ENCODE peak calls at places on chromosomes 6 and 20, in six cellular contexts. R, S, Q, D, H and K are unnamed samples.

GRCh38 chr6:35396991-35397390 is 54.6 kb downstream of the PPARD start:
- DNase-seq in R (peak), S (no peak), H (peak), Q (no peak), D (no peak), K (peak)

GRCh38 chr20:5784735-5785134 is 34.5 kb downstream of the SHLD1 start:
- DNase-seq in R (no peak), D (no peak), S (no peak), H (no peak), Q (no peak), K (no peak)

GRCh38 chr6:29552512-29553051 is 7.0 kb downstream of the UBD start:
- DNase-seq in R (no peak), Q (peak), S (no peak), H (peak), D (peak), K (peak)

GRCh38 chr20:38674178-38675133 is 49.8 kb upstream of the SLC32A1 start:
- DNase-seq in H (peak), D (peak), R (no peak), S (no peak), Q (no peak), K (no peak)

GRCh38 chr20:51995038-51995437 is 192.7 kb upstream of the SALL4 start:
- DNase-seq in D (peak), H (peak), R (no peak), S (no peak), Q (no peak), K (no peak)

GRCh38 chr6:124028117-124028516 is 224.5 kb downstream of the NKAIN2 start:
- DNase-seq in Q (no peak), H (no peak), S (no peak), R (no peak), D (no peak), K (no peak)

GRCh38 chr6:161459008-161459407 is 185.1 kb upstream of the AGPAT4 start:
- DNase-seq in H (no peak), R (no peak), Q (no peak), S (no peak), D (no peak), K (no peak)

GRCh38 chr6:132401120-132401940 is at the start of gene MOXD1:
- DNase-seq in Q (no peak), H (peak), S (peak), D (peak), R (peak), K (no peak)

GRCh38 chr20:63454729-63455567 is 17.5 kb downstream of the KCNQ2 start:
- DNase-seq in D (no peak), S (no peak), R (no peak), H (no peak), Q (no peak), K (no peak)

GRCh38 chr6:131317516-131317915 is 182.2 kb downstream of the AKAP7 start:
- DNase-seq in R (no peak), Q (no peak), H (peak), D (no peak), S (no peak), K (no peak)

GRCh38 chr20:34055290-34055689 is 56.8 kb downstream of the EIF2S2 start:
- DNase-seq in R (no peak), S (no peak), H (no peak), D (peak), Q (no peak), K (no peak)

GRCh38 chr6:104953410-104953953 is 3.4 kb upstream of the LIN28B start:
- DNase-seq in R (no peak), D (no peak), S (no peak), H (no peak), Q (no peak), K (peak)

GRCh38 chr20:53750827-53751393 is 157.3 kb upstream of the ZNF217 start:
- DNase-seq in D (peak), R (peak), H (peak), Q (no peak), S (peak), K (no peak)

GRCh38 chr6:4017058-4017457 is 61.9 kb downstream of the FAM217A start:
- DNase-seq in R (no peak), S (no peak), D (no peak), Q (no peak), H (no peak), K (no peak)

GRCh38 chr6:4687989-4688947 is 87.9 kb upstream of the CDYL start:
- DNase-seq in D (peak), R (no peak), Q (peak), S (no peak), H (peak), K (peak)

GRCh38 chr6:31736026-31736767 is at the start of gene CLIC1:
- DNase-seq in Q (no peak), D (peak), H (peak), S (peak), R (peak), K (peak)
- TF ChIP-seq POLR2A in Q (peak), D (peak), H (peak), S (peak), R (no peak), K (peak)

GRCh38 chr6:139375239-139376053 is 998 bp upstream of the CITED2 start:
- DNase-seq in D (peak), Q (peak), H (peak), R (peak), S (peak), K (peak)

GRCh38 chr6:139373928-139374356 is 506 bp downstream of the CITED2 start:
- DNase-seq in D (no peak), R (no peak), Q (no peak), H (no peak), S (peak), K (no peak)

GRCh38 chr6:139373154-139373927 is 1.1 kb downstream of the CITED2 start:
- DNase-seq in S (peak), Q (no peak), D (peak), H (peak), R (peak), K (peak)

GRCh38 chr6:139376054-139376355 is 1.6 kb upstream of the CITED2 start:
- DNase-seq in R (no peak), S (no peak), H (no peak), Q (no peak), D (no peak), K (peak)

DNA sequence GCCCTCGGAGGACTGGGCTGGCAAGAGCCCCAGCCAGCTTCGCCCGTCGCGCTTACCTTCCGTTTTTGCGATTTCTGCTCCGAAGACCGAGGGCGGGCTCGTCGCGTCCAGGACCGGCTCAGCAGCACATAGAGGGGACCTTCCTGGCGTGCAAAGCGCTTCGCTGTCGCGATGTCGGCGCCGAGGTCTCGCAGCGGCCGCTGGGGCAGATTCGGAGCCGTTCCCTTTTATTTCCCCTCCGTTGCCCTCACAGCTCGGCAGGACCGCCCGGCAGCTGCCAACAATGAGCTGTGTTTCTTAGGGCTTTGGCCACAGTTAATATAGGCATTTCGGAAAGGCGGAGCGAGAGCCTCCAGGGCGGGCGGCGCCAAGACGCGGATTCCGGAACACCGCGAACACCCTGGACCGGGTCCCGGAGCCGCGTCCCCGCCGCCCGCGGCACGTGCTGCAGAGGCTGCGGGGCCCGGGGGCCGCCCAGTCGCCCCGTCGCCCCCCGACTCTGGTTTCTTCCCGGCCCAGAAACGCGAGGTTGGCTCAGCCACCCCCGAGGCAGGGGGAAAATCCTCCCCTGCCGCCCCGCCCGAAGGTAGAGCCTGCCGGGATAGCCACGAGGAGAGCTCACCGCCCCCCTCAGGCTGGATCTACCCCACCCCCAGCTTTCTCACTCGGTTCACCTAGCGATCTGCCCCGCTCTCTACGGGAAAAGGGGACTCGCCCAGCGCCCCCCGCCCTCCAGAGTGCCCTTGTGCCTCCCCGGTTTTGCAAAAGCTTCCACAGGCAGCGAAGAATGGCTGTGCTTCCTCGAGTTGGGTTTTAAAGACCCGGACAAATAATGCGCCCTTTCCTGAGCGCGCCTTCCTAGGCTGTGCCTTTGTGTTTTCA is at the start of gene CITED2:
- DNase-seq in Q (peak), H (peak), R (peak), S (peak), D (peak), K (peak)
- TF ChIP-seq CTCF in Q (no peak), H (peak), R (peak), S (peak), D (no peak), K (no peak)

GRCh38 chr6:28335564-28336283 is at the start of gene ZSCAN31:
- DNase-seq in S (peak), R (peak), D (peak), H (peak), Q (peak), K (peak)
- TF ChIP-seq POLR2A in S (peak), R (no peak), D (peak), H (peak), Q (peak), K (peak)

DNA sequence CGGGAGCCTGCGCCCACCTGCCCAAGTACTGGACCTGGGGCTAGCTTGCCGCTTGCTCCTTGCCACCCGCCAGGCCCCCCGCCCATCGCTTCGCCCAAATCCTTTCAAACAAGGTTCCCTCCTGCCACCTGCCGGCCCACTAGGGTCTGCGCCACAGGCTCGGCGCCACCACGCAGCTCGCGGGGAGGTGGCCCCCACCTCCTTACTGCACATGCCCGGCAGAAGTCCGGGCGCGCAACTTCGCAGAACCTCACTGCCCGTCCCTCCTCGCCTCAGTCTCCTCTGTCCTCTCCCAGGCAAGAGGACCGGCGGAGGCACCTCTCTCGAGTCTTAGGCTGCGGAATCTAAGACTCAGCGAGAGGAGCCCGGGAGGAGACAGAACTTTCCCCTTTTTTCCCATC is 11.2 kb downstream of the GNAS-AS1 start:
- DNase-seq in D (peak), S (no peak), Q (peak), H (peak), R (no peak), K (peak)
- TF ChIP-seq CTCF in D (peak), S (peak), Q (peak), H (peak), R (no peak), K (peak)

DNA sequence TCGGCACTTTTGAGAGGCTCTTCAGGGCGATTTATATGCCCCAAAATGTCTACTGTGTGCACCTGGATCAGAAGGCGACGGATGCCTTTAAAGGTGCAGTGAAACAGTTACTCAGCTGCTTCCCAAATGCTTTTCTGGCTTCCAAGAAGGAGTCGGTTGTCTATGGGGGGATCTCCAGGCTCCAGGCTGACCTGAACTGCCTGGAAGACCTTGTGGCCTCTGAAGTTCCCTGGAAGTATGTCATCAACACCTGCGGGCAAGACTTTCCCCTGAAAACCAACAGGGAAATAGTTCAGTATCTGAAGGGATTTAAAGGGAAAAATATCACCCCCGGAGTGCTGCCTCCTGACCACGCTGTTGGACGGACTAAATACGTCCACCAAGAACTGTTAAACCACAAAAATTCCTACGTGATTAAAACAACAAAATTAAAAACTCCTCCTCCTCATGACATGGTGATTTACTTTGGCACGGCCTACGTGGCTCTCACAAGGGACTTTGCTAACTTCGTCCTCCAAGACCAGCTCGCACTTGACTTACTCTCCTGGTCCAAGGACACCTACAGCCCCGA is 8.2 kb downstream of the GCNT2 start:
- DNase-seq in D (no peak), S (no peak), R (peak), H (no peak), Q (no peak), K (peak)
- TF ChIP-seq POLR2A in D (no peak), S (no peak), R (no peak), H (no peak), Q (no peak), K (no peak)

GRCh38 chr6:125300992-125301434 is 754 bp downstream of the HDDC2 start:
- DNase-seq in D (peak), R (no peak), S (no peak), Q (no peak), H (peak), K (peak)

GRCh38 chr6:125303512-125303854 is 1.7 kb upstream of the HDDC2 start:
- DNase-seq in S (no peak), D (no peak), Q (no peak), H (no peak), R (no peak), K (peak)

GRCh38 chr6:125299257-125299656 is 2.5 kb downstream of the HDDC2 start:
- DNase-seq in Q (no peak), H (no peak), R (no peak), S (no peak), D (no peak), K (no peak)

GRCh38 chr6:125302840-125303511 is 1.2 kb upstream of the HDDC2 start:
- DNase-seq in D (no peak), H (peak), S (no peak), Q (no peak), R (no peak), K (no peak)

GRCh38 chr6:125301435-125302391 is at the start of gene HDDC2:
- DNase-seq in R (peak), Q (peak), S (peak), H (peak), D (peak), K (peak)
- TF ChIP-seq CTCF in R (no peak), Q (no peak), S (no peak), H (no peak), D (no peak), K (no peak)

DNA sequence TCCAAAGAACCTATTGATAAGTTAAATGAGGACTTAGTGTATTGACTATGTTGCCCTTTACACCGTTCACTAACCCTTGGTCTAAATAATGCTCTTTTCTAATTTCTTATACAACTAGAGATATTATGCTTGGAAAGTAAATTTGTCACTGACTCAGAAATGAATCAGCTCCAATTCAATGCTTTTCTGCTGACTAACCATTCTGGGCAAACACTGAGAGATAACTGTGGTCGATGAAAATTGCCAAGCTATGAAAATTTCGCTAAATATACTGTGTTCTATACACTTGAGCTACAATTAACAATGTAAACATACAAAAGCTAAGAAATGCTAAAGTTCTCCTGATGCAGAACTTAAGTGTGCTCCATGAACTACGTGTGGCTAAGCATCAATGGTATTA is 23.1 kb upstream of the FBXO9 start:
- DNase-seq in H (peak), R (no peak), Q (peak), S (no peak), D (peak), K (no peak)
- TF ChIP-seq POLR2A in H (no peak), R (no peak), Q (no peak), S (no peak), D (no peak), K (no peak)